ENCODE peak calls at places on chromosomes 1 and 21, in ten cellular contexts. Z, G, N, U, S, J, X, A, R and P are unnamed samples.

GRCh38 chr1:147631839-147632238 is 38.5 kb downstream of the ACP6 start:
- DNase-seq in Z (no peak), X (no peak), S (no peak), N (no peak), G (no peak), U (no peak), R (no peak), A (no peak), J (no peak), P (no peak)

GRCh38 chr1:111833334-111833733 is 77.6 kb downstream of the DDX20 start:
- DNase-seq in N (no peak), R (no peak), Z (no peak), U (no peak), J (no peak), S (peak; percentile 66), A (peak; percentile 17), X (no peak), G (peak; percentile 20), P (no peak)

GRCh38 chr1:25904942-25905679 is 1.1 kb downstream of the STMN1 start:
- DNase-seq in S (peak; percentile 98), G (peak; percentile 89), A (peak; percentile 95), N (peak; percentile 96), J (peak; percentile 93), U (peak; percentile 92), Z (peak; percentile 96), X (peak; percentile 97), R (peak; percentile 95), P (peak; percentile 82)

GRCh38 chr1:207811920-207812720 is 60.3 kb downstream of the CD46 start:
- DNase-seq in S (peak; percentile 78), J (peak; percentile 76), U (peak; percentile 78), N (no peak), X (no peak), Z (no peak), A (no peak), G (no peak), R (peak; percentile 67), P (no peak)

GRCh38 chr1:223665592-223666312 is at the start of gene CAPN8:
- DNase-seq in U (peak; percentile 22), G (no peak), S (no peak), Z (no peak), N (no peak), J (peak; percentile 62), A (peak; percentile 83), X (no peak), R (peak; percentile 72), P (no peak)

GRCh38 chr1:229410692-229411433 is 23.0 kb downstream of the ACTA1 start:
- DNase-seq in S (peak; percentile 82), A (peak; percentile 71), N (no peak), J (peak; percentile 25), Z (peak; percentile 80), G (peak; percentile 53), U (peak; percentile 80), R (no peak), X (no peak), P (no peak)

GRCh38 chr1:97654866-97655265 is 266.0 kb downstream of the DPYD start:
- DNase-seq in X (no peak), U (no peak), S (no peak), R (no peak), A (no peak), Z (no peak), G (no peak), N (no peak), J (no peak), P (no peak)

GRCh38 chr1:55833452-55834160 is 618.4 kb upstream of the USP24 start:
- DNase-seq in N (no peak), X (no peak), G (peak; percentile 75), S (no peak), A (no peak), U (no peak), J (no peak), R (no peak), Z (peak; percentile 22), P (no peak)

GRCh38 chr1:98898901-98899300 is 105.8 kb downstream of the PLPPR5 start:
- DNase-seq in X (no peak), Z (no peak), S (no peak), A (no peak), N (no peak), R (no peak), G (no peak), U (no peak), J (no peak), P (no peak)

GRCh38 chr21:19810779-19811178 is 1187.4 kb upstream of the NCAM2 start:
- DNase-seq in S (no peak), G (peak; percentile 28), U (no peak), Z (no peak), R (no peak), A (no peak), J (no peak), X (no peak), N (no peak), P (no peak)

GRCh38 chr1:104852151-104852550 is 1102.5 kb downstream of the AMY1C start:
- DNase-seq in G (no peak), Z (no peak), U (no peak), S (no peak), R (no peak), J (no peak), N (no peak), X (no peak), A (no peak), P (no peak)
- TF ChIP-seq CTCF in G (no peak), Z (no peak), U (no peak), S (no peak), R (no peak), J (no peak), N (no peak), X (no peak), A (no peak), P (no peak)

DNA sequence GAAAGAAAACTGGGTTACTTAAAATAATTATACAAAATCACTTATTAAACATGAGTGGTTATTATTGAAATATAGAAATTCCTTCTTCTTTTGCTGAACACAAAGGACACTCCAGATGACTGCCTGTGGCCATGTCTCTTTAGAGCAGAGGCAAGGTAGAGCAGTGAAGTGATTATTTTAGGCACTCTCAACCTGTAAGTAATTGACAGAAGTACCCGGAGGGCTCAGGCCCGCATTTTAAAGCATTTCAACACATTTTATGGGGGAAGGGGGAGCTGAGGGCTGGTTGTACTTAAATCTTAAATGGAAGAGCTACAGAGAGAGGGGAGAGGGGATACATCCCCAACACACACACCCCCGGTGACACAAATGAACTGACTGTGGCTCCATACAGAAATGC is 10.2 kb downstream of the OSCP1 start:
- DNase-seq in A (no peak), J (no peak), N (no peak), Z (no peak), R (no peak), G (no peak), U (no peak), S (no peak), X (no peak), P (no peak)
- TF ChIP-seq CTCF in A (no peak), J (no peak), N (no peak), Z (no peak), R (no peak), G (no peak), U (no peak), S (no peak), X (no peak), P (no peak)

DNA sequence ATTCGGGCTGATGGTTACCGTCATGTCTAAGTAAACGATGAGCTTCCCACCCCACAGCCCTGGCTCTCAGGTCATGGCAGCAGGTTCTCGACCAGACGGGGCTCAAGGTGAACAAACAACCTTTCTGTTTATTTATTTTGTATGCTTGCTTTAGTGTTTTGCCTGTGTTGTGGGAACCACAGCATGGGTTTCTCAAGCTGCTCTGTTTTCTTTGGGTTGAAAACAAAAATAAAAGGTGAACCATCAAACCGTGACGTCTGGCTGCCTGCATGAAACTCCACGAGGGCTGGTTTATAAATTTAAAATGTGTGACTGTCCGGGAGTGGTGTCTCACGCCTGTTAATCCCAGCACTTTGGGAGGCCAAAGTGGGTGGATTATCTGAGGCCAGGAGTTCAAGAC is 28.0 kb downstream of the TMEM51 start:
- DNase-seq in A (no peak), U (no peak), S (no peak), N (no peak), G (no peak), Z (no peak), X (no peak), J (no peak), R (no peak), P (no peak)
- TF ChIP-seq CTCF in A (no peak), U (no peak), S (no peak), N (no peak), G (no peak), Z (no peak), X (no peak), J (no peak), R (no peak), P (no peak)

GRCh38 chr1:57591854-57592253 is 168.0 kb upstream of the DAB1 start:
- DNase-seq in X (no peak), J (no peak), U (no peak), N (no peak), S (peak; percentile 59), A (peak; percentile 4), R (no peak), Z (no peak), G (no peak), P (no peak)

GRCh38 chr1:57590978-57591377 is 167.1 kb upstream of the DAB1 start:
- DNase-seq in U (no peak), S (peak; percentile 72), G (no peak), X (no peak), R (no peak), J (no peak), A (peak; percentile 5), N (no peak), Z (no peak), P (no peak)

DNA sequence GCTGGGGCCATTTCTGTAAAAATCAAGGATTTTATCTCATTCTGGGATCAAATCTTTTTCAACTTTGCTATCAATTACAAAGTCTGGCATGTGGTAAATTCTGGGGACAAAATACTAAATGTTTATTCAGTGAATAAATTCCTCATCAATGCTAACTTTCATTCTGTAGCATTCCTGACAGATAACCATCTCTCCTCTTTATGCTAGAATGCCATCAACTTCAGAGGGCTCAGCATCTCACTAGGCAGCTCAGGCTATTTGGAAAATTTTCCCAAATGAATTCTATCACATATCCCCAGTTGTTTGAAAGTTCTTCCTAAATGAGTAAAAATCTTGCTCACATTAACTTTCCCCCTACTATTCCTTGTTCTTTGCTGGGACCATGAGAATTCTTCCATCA is 163.0 kb upstream of the DAB1 start:
- DNase-seq in Z (no peak), A (no peak), S (no peak), J (no peak), X (no peak), G (no peak), N (no peak), U (no peak), R (no peak), P (no peak)
- TF ChIP-seq CTCF in Z (no peak), A (no peak), S (no peak), J (no peak), X (no peak), G (no peak), N (no peak), U (no peak), R (no peak), P (no peak)